ENCODE peak calls at places on chromosomes 1 and 21, in ten cellular contexts. I is cardiac fibroblast, L is GM13976, G is mucosa of descending colon, F is breast epithelium, R is colonic mucosa, Q is GM12878, B is mesothelial cell of epicardium, K is esophagus squamous epithelium, E is ovary. D is an unnamed sample.

GRCh38 chr21:32771134-32771523 is 426 bp downstream of the PAXBP1 start:
- DNase-seq in I (peak), L (peak), G (peak), F (peak), R (peak), Q (no peak), B (peak), K (no peak), E (peak), D (no peak)

GRCh38 chr1:204836856-204837255 is 33.8 kb upstream of the NFASC start:
- DNase-seq in I (no peak), L (no peak), G (no peak), F (no peak), R (no peak), Q (no peak), B (no peak), K (no peak), E (no peak), D (no peak)

GRCh38 chr1:43975249-43975961 is 645 bp downstream of the ATP6V0B start:
- DNase-seq in I (peak), L (peak), G (peak), F (peak), R (peak), Q (no peak), B (no peak), K (no peak), E (peak), D (no peak)

GRCh38 chr1:235357485-235358378 is 9.5 kb upstream of the TBCE start:
- DNase-seq in I (no peak), L (no peak), G (peak), F (no peak), R (no peak), Q (no peak), B (no peak), K (no peak), E (no peak), D (no peak)

GRCh38 chr21:39016740-39017315 is 166.4 kb downstream of the PSMG1 start:
- DNase-seq in I (no peak), L (peak), G (no peak), F (no peak), R (no peak), Q (peak), B (no peak), K (no peak), E (no peak), D (no peak)

GRCh38 chr1:101025283-101025679 is 303 bp downstream of the DPH5 start:
- DNase-seq in I (peak), L (no peak), G (peak), F (no peak), R (peak), Q (peak), B (no peak), K (no peak), E (peak), D (no peak)

GRCh38 chr1:205318231-205318991 is 3.1 kb downstream of the NUAK2 start:
- DNase-seq in I (no peak), L (no peak), G (peak), F (no peak), R (peak), Q (no peak), B (no peak), K (no peak), E (no peak), D (no peak)

GRCh38 chr1:150749720-150750311 is 15.8 kb downstream of the CTSS start:
- DNase-seq in I (no peak), L (no peak), G (peak), F (no peak), R (peak), Q (no peak), B (no peak), K (no peak), E (no peak), D (no peak)

GRCh38 chr1:67817319-67817718 is 15.9 kb downstream of the GNG12 start:
- DNase-seq in I (no peak), L (no peak), G (peak), F (no peak), R (peak), Q (no peak), B (no peak), K (no peak), E (no peak), D (no peak)

GRCh38 chr1:234849824-234850223 is 239.8 kb upstream of the IRF2BP2 start:
- DNase-seq in I (no peak), L (no peak), G (peak), F (no peak), R (peak), Q (no peak), B (no peak), K (no peak), E (no peak), D (no peak)

GRCh38 chr1:114695430-114696093 is at the start of gene AMPD1:
- DNase-seq in I (peak), L (no peak), G (peak), F (no peak), R (no peak), Q (no peak), B (no peak), K (no peak), E (no peak), D (no peak)

GRCh38 chr1:28986296-28986910 is 72.0 kb downstream of the EPB41 start:
- DNase-seq in I (peak), L (peak), G (no peak), F (no peak), R (no peak), Q (no peak), B (no peak), K (no peak), E (no peak), D (no peak)

GRCh38 chr1:226659641-226660040 is 79.4 kb downstream of the ITPKB start:
- DNase-seq in I (no peak), L (no peak), G (no peak), F (no peak), R (no peak), Q (no peak), B (no peak), K (no peak), E (no peak), D (no peak)

GRCh38 chr1:111203681-111204210 is 3.3 kb upstream of the DENND2D start:
- DNase-seq in I (peak), L (peak), G (peak), F (peak), R (peak), Q (peak), B (no peak), K (peak), E (peak), D (no peak)

GRCh38 chr21:45309069-45309521 is 21.4 kb upstream of the POFUT2 start:
- DNase-seq in I (peak), L (no peak), G (peak), F (no peak), R (peak), Q (no peak), B (no peak), K (no peak), E (peak), D (no peak)

GRCh38 chr1:178262101-178262500 is 168.2 kb downstream of the RASAL2 start:
- DNase-seq in I (peak), L (no peak), G (no peak), F (no peak), R (no peak), Q (no peak), B (no peak), K (no peak), E (no peak), D (no peak)

GRCh38 chr1:214439352-214440119 is 111.9 kb downstream of the PTPN14 start:
- DNase-seq in I (peak), L (peak), G (peak), F (no peak), R (peak), Q (peak), B (no peak), K (no peak), E (peak), D (no peak)

DNA sequence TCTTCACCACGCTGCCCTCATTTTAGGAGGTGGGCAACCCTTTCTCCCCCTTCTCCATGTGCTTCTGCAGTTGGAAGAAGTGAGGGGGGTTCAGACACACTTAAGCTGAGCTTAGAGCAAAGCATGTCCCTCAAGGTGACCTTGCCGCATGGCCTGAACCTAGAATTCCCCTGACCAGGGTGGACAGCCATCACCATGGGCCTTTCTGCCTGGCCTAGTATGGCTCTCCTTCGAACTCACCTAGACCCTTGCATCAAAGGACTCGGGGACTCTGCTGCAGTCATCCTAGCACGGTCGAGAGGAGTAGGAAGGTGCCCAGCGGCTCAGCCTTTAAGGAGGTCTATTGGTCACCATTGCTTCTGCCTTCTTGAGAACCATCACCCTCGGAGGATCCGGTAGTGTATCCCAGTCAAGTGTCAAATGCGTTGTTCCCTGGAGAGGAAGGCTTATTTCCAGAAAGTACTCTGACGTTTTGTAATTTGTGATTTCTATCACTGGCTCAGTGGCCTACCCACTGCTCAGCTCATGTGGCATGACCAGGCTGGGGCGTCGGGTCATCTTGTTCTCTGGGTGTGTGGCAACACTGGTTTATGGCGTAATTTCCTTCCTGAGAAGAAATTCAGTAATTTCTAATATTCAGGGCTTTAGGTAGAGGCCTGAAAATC is at the start of gene KCNE1:
- DNase-seq in I (peak), L (no peak), G (no peak), F (no peak), R (no peak), Q (no peak), B (no peak), K (no peak), E (no peak), D (no peak)
- TF ChIP-seq CTCF in I (no peak), L (no peak), G (no peak), F (no peak), R (no peak), Q (no peak), B (no peak), K (no peak), E (no peak), D (no peak)

GRCh38 chr1:168092566-168093355 is 44.0 kb downstream of the GPR161 start:
- DNase-seq in I (peak), L (no peak), G (no peak), F (no peak), R (peak), Q (no peak), B (no peak), K (no peak), E (no peak), D (no peak)
- TF ChIP-seq CTCF in I (peak), L (peak), G (no peak), F (no peak), R (no peak), Q (peak), B (no peak), K (no peak), E (no peak), D (no peak)

GRCh38 chr1:180507826-180508724 is 5.7 kb upstream of the ACBD6 start:
- DNase-seq in I (peak), L (peak), G (no peak), F (no peak), R (no peak), Q (no peak), B (no peak), K (no peak), E (no peak), D (no peak)
- TF ChIP-seq CTCF in I (no peak), L (peak), G (no peak), F (no peak), R (no peak), Q (no peak), B (no peak), K (no peak), E (no peak), D (no peak)

GRCh38 chr21:37079211-37079824 is 6.3 kb downstream of the TTC3 start:
- DNase-seq in I (no peak), L (no peak), G (no peak), F (no peak), R (no peak), Q (no peak), B (no peak), K (no peak), E (no peak), D (no peak)
- TF ChIP-seq CTCF in I (peak), L (peak), G (no peak), F (no peak), R (peak), Q (peak), B (no peak), K (no peak), E (no peak), D (no peak)

DNA sequence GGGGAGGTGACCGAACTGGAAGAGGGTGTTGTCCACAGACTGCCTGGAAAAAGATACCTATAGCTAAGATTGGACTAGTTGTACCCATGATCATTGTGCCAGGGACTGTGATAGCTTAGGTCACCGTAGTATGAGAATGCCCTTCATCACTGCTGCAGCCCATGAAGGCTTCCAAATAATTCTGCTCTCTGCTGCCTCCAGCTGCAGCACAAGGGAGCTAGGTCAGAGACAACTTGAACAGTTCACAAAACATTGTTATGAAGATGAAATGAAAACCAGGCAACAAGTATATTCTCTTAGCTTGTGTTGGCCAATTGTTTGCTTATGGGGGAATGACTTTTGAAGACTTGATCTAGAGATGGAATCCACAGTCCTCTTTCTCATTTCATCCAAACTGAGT is 246.7 kb downstream of the MRPL39 start:
- DNase-seq in I (no peak), L (no peak), G (no peak), F (no peak), R (no peak), Q (no peak), B (no peak), K (no peak), E (no peak), D (no peak)
- TF ChIP-seq CTCF in I (peak), L (no peak), G (no peak), F (no peak), R (no peak), Q (peak), B (peak), K (no peak), E (no peak), D (no peak)